ENCODE peak calls at places on chromosomes 5 and 9, in seven cellular contexts. X is H1, E is neuronal stem cell, Q is mesenchymal stem cell, G is H9, J is mesendoderm, V is trophoblast cell. L is an unnamed sample.

GRCh38 chr9:100277166-100277979 is 75.4 kb downstream of the TEX10 start:
- DNase-seq in X (no peak), Q (peak; percentile 69), G (no peak), J (no peak), V (peak; percentile 39), E (no peak), L (peak; percentile 61)

GRCh38 chr9:88537743-88538055 is 2.7 kb downstream of the NXNL2 start:
- DNase-seq in J (peak; percentile 68), V (peak; percentile 77), G (no peak), E (peak; percentile 18), X (no peak), Q (peak; percentile 96), L (peak; percentile 87)

GRCh38 chr5:147539053-147539452 is 29.2 kb upstream of the DPYSL3 start:
- DNase-seq in V (no peak), E (no peak), Q (peak; percentile 49), X (no peak), G (no peak), J (no peak), L (peak; percentile 46)

GRCh38 chr9:124717597-124717996 is 53.5 kb downstream of the NR6A1 start:
- DNase-seq in V (no peak), E (no peak), J (no peak), X (no peak), G (no peak), Q (no peak), L (no peak)

GRCh38 chr5:53482717-53483638 is 2.5 kb downstream of the FST start:
- DNase-seq in G (peak; percentile 81), V (no peak), X (no peak), Q (peak; percentile 32), E (peak; percentile 40), J (peak; percentile 93), L (peak; percentile 53)

GRCh38 chr5:141492168-141492885 is 3.4 kb downstream of the PCDHGC5 start:
- DNase-seq in X (no peak), G (peak; percentile 62), E (no peak), J (no peak), V (no peak), Q (no peak), L (no peak)

GRCh38 chr5:149274964-149275363 is 3.3 kb downstream of the AFAP1L1 start:
- DNase-seq in E (no peak), J (no peak), V (no peak), Q (no peak), X (no peak), G (no peak), L (peak; percentile 44)

GRCh38 chr5:136484808-136485207 is 119.5 kb upstream of the TRPC7 start:
- DNase-seq in Q (no peak), V (no peak), E (no peak), X (no peak), G (no peak), J (no peak), L (no peak)

GRCh38 chr5:60101561-60101960 is 208.0 kb upstream of the PDE4D start:
- DNase-seq in Q (no peak), E (no peak), V (no peak), J (peak; percentile 1), G (no peak), X (no peak), L (no peak)

GRCh38 chr5:87034562-87034961 is 233.1 kb upstream of the RASA1 start:
- DNase-seq in V (no peak), G (no peak), E (no peak), J (peak; percentile 16), Q (no peak), X (no peak), L (no peak)

GRCh38 chr5:146754621-146755020 is 123.9 kb downstream of the PPP2R2B start:
- DNase-seq in Q (no peak), X (no peak), V (no peak), G (no peak), J (no peak), E (no peak), L (no peak)

GRCh38 chr5:146592342-146592741 is 76.4 kb upstream of the GPR151 start:
- DNase-seq in G (no peak), E (no peak), J (no peak), V (no peak), X (no peak), Q (no peak), L (no peak)

GRCh38 chr9:108019821-108020220 is 530.3 kb upstream of the KLF4 start:
- DNase-seq in V (no peak), X (no peak), G (no peak), E (no peak), Q (no peak), J (no peak), L (no peak)

GRCh38 chr9:99056876-99057664 is 47.8 kb upstream of the TGFBR1 start:
- DNase-seq in X (no peak), Q (peak; percentile 95), J (no peak), E (no peak), G (no peak), V (no peak), L (peak; percentile 91)

GRCh38 chr5:178394074-178394473 is 161.5 kb upstream of the PHYKPL start:
- DNase-seq in G (no peak), X (no peak), Q (no peak), E (no peak), V (no peak), J (no peak), L (no peak)

GRCh38 chr9:5361326-5362005 is 21.8 kb upstream of the RLN1 start:
- DNase-seq in J (peak; percentile 32), V (no peak), X (no peak), Q (no peak), E (no peak), G (no peak), L (no peak)

GRCh38 chr5:170963521-170963920 is 101.7 kb downstream of the RANBP17 start:
- DNase-seq in V (no peak), X (no peak), E (no peak), J (peak; percentile 34), Q (no peak), G (no peak), L (no peak)

GRCh38 chr5:148060309-148060708 is 3.5 kb upstream of the SPINK5 start:
- DNase-seq in Q (no peak), E (no peak), G (no peak), X (no peak), V (no peak), J (no peak), L (no peak)

GRCh38 chr9:101751895-101752294 is 13.4 kb upstream of the GRIN3A start:
- DNase-seq in G (no peak), X (no peak), J (no peak), E (no peak), Q (no peak), V (no peak), L (no peak)
- H2AK5ac ChIP-seq in G (no peak overlapping the region), X (no peak overlapping the region), J (no peak overlapping the region), E (no peak overlapping the region), Q (no peak overlapping the region), V (no peak overlapping the region), L (no peak overlapping the region)

GRCh38 chr5:135071311-135071710 is 37.3 kb upstream of the PITX1 start:
- DNase-seq in G (no peak), Q (no peak), V (no peak), E (no peak), X (no peak), J (no peak), L (no peak)

GRCh38 chr5:135069895-135070657 is 36.0 kb upstream of the PITX1 start:
- DNase-seq in J (no peak), V (no peak), E (no peak), Q (no peak), G (no peak), X (no peak), L (no peak)

GRCh38 chr5:135075621-135076585 is 41.9 kb upstream of the PITX1 start:
- DNase-seq in G (no peak), V (no peak), J (no peak), E (no peak), Q (peak; percentile 68), X (no peak), L (peak; percentile 53)

GRCh38 chr5:135073771-135074345 is 39.8 kb upstream of the PITX1 start:
- DNase-seq in J (no peak), V (no peak), E (no peak), G (no peak), Q (peak; percentile 12), X (no peak), L (peak; percentile 39)

DNA sequence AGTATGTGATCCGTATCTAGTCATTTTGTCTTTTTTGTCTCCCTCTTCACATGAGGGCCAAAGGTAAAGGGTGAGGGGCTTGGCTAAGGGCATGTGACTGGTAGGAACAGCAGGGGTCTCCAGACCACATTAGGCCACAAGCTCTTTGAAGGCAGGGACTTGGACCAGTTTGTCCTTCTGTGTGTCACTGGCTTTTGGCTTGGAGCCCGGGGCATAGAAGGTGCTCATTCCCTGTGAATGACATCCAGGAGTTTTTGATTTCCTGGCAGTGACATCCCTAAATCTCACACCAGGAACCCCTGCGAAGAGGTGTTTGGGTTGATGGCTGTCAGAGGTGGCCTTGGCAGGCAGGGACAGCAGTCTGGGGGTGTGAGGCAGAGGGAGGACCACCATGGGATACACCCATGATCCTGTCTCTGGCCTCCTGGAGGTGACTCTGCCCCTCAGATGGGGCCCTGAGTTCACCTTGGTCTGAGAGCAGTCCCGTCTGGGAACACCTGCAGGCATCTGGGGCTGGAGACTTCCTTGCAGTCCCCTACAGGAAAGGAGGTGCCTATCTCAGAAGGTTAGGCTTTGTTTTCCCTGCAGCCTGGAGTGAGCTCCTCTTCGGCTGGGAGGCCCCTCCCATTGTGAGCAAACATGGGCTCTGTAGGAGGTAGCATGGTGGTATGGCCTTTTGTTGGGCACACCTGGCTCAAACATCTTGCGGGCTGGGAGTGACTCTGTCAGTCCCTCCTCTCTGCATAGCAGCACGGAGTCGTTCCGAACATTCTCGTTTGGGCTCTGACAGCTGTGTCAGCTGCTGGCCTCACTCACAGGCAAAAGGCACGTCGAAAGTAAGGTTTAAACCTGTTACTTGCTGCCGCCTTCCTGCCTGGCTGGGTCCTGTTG is 38.6 kb upstream of the PITX1 start:
- DNase-seq in G (peak; percentile 82), X (peak; percentile 33), J (peak; percentile 66), Q (no peak), E (no peak), V (peak; percentile 84), L (no peak)
- H2BK5ac ChIP-seq in G (no peak overlapping the region), X (no peak overlapping the region), J (no peak overlapping the region), Q (no peak overlapping the region), E (no peak overlapping the region), V (no peak overlapping the region), L (no peak overlapping the region)

DNA sequence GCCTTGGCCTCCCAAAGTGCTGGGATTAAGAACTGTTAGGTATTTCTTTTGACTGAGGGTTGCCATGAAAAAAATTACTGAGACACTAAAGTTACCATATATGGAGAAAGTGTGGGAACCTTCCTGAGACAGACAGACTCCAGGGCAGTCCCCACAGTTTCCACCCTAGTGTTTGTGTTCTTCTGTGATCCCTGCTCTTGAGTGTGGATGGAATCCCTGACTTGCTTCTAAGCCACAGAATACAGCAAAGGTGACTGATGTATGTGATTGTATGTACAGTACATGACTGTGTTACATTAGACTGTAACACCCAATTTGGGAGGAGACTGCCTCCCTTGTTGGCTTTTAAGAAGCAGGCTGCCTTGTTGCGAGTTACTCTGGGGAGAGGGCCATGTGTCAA is 24.7 kb upstream of the ADAM19 start:
- DNase-seq in E (no peak), X (no peak), J (no peak), V (no peak), G (no peak), Q (no peak), L (no peak)
- H3K4me1 ChIP-seq in E (no peaks in the 10 kb centered on the region), X (no peaks in the 10 kb centered on the region), J (no peaks in the 10 kb centered on the region), V (no peaks in the 10 kb centered on the region), G (no peaks in the 10 kb centered on the region), Q (peaks cover 7% of the 10 kb centered on the region), L (peaks cover 3% of the 10 kb centered on the region)

GRCh38 chr5:79753087-79753486 is 63.5 kb downstream of the CMYA5 start:
- DNase-seq in Q (no peak), V (no peak), X (no peak), G (no peak), J (no peak), E (no peak), L (no peak)
- H2AK5ac ChIP-seq in Q (no peak overlapping the region), V (no peak overlapping the region), X (no peak overlapping the region), G (no peak overlapping the region), J (no peak overlapping the region), E (no peak overlapping the region), L (no peak overlapping the region)